ENCODE peak calls at places on chromosomes 2 and 18, in nine cellular contexts. C is left ventricle myocardium inferior, G is breast epithelium, I is mucosa of descending colon, M is NB4, V is GM20000, S is GM10248, R is HFF-Myc, D is body of pancreas. L is an unnamed sample.
A peak's percentile ranks its signal among the peaks of the same experiment; 100 is the strongest.

GRCh38 chr18:9851511-9851910 is 34.3 kb upstream of the TXNDC2 start:
- DNase-seq in M (peak; percentile 76), R (no peak), C (no peak), G (no peak), V (no peak), S (no peak), D (no peak), I (no peak), L (no peak)

GRCh38 chr18:10377956-10378355 is 76.5 kb upstream of the APCDD1 start:
- DNase-seq in D (no peak), C (no peak), V (no peak), R (peak; percentile 47), S (no peak), M (no peak), I (no peak), G (no peak), L (no peak)

GRCh38 chr2:46829240-46829970 is 86.2 kb downstream of the MCFD2 start:
- DNase-seq in I (no peak), C (no peak), M (no peak), V (no peak), G (no peak), R (no peak), D (no peak), S (no peak), L (no peak)

GRCh38 chr2:192298664-192299063 is 103.9 kb upstream of the TMEFF2 start:
- DNase-seq in R (no peak), D (no peak), S (no peak), C (no peak), M (no peak), I (no peak), G (no peak), V (no peak), L (no peak)

GRCh38 chr2:31946838-31947237 is 64.0 kb downstream of the MEMO1 start:
- DNase-seq in I (no peak), C (no peak), G (no peak), R (no peak), S (no peak), M (no peak), D (no peak), V (no peak), L (no peak)

GRCh38 chr2:127623388-127624320 is 22.3 kb upstream of the GPR17 start:
- DNase-seq in D (peak; percentile 3), R (no peak), I (no peak), G (peak; percentile 45), S (no peak), V (no peak), C (no peak), M (no peak), L (no peak)

GRCh38 chr18:30501594-30501993 is 540.9 kb downstream of the DSC3 start:
- DNase-seq in V (no peak), I (no peak), G (no peak), S (no peak), D (no peak), R (no peak), M (no peak), C (no peak), L (no peak)

GRCh38 chr2:48694143-48694542 is 61.4 kb downstream of the LHCGR start:
- DNase-seq in V (no peak), M (no peak), R (no peak), G (no peak), D (no peak), C (no peak), I (no peak), S (no peak), L (no peak)

GRCh38 chr2:237955640-237956401 is 11.0 kb upstream of the UBE2F start:
- DNase-seq in M (no peak), C (no peak), G (no peak), S (no peak), V (peak; percentile 4), R (no peak), D (peak; percentile 15), I (no peak), L (peak; percentile 30)

GRCh38 chr2:70140978-70141753 is 49.7 kb downstream of the C2orf42 start:
- DNase-seq in I (peak; percentile 70), R (no peak), S (peak; percentile 68), M (peak; percentile 83), C (no peak), V (peak; percentile 72), G (peak; percentile 80), D (peak; percentile 82), L (peak; percentile 90)

GRCh38 chr2:240819404-240820013 is 510 bp downstream of the KIF1A start:
- DNase-seq in D (peak; percentile 80), I (no peak), S (no peak), M (no peak), R (no peak), G (no peak), V (no peak), C (peak; percentile 5), L (no peak)

GRCh38 chr2:235694721-235695601 is 201.1 kb downstream of the AGAP1 start:
- DNase-seq in V (no peak), D (no peak), S (no peak), R (no peak), M (no peak), G (no peak), C (no peak), I (no peak), L (no peak)

GRCh38 chr2:110777531-110778311 is 45.3 kb downstream of the ACOXL start:
- DNase-seq in M (no peak), D (no peak), S (no peak), V (no peak), I (no peak), C (no peak), G (no peak), R (no peak), L (no peak)

GRCh38 chr2:38092196-38092902 is 16.4 kb upstream of the CYP1B1 start:
- DNase-seq in V (no peak), S (no peak), M (peak; percentile 69), D (no peak), R (no peak), C (peak; percentile 61), I (no peak), G (no peak), L (no peak)

GRCh38 chr2:222174450-222174849 is 124.3 kb downstream of the PAX3 start:
- DNase-seq in S (no peak), R (no peak), M (no peak), G (no peak), C (no peak), D (no peak), V (no peak), I (no peak), L (no peak)

GRCh38 chr18:56789889-56790180 is 138.7 kb downstream of the WDR7 start:
- DNase-seq in M (no peak), C (no peak), I (no peak), G (no peak), V (no peak), S (no peak), R (no peak), D (no peak), L (no peak)
- TF ChIP-seq CTCF in M (no peak), C (no peak), I (no peak), G (no peak), V (no peak), S (no peak), R (no peak), D (no peak), L (peak; percentile 50)

GRCh38 chr2:225464346-225465025 is 65.0 kb downstream of the NYAP2 start:
- DNase-seq in D (no peak), I (no peak), V (no peak), M (no peak), G (no peak), R (no peak), C (no peak), S (no peak), L (no peak)

GRCh38 chr2:225466891-225467604 is 67.5 kb downstream of the NYAP2 start:
- DNase-seq in I (no peak), G (no peak), D (no peak), C (no peak), R (no peak), M (no peak), V (no peak), S (no peak), L (no peak)

GRCh38 chr2:225463449-225463848 is 63.9 kb downstream of the NYAP2 start:
- DNase-seq in S (no peak), D (no peak), M (no peak), I (no peak), C (no peak), G (no peak), R (no peak), V (no peak), L (no peak)

GRCh38 chr2:225465827-225466226 is 66.3 kb downstream of the NYAP2 start:
- DNase-seq in M (no peak), I (no peak), R (no peak), V (no peak), G (no peak), D (no peak), C (no peak), S (no peak), L (no peak)

DNA sequence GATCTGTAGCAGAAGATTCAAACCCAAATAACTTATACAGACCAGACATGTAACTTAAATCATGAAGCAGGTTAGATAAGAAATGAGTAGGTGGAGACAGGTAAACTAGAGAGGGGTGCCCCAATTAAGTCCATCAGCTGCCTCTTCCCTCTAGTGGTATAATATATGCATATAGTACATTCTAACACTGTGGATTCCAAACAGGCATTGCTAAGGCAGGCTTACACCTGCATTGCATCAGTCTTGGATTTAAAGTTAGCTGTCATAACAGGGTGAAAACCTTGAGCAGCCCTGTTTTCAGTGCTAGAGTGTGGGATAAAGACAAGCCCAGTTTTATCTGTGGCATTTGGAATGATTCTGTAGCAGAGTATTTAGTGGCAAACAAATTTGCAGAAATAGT is 63.4 kb downstream of the NYAP2 start:
- DNase-seq in M (no peak), S (no peak), R (no peak), D (no peak), V (no peak), G (no peak), C (no peak), I (no peak), L (no peak)
- TF ChIP-seq CTCF in M (no peak), S (no peak), R (no peak), D (no peak), V (no peak), G (no peak), C (no peak), I (no peak), L (no peak)

GRCh38 chr2:185628985-185629384 is 109.6 kb upstream of the FSIP2 start:
- DNase-seq in M (peak; percentile 55), I (peak; percentile 35), V (no peak), S (no peak), D (peak; percentile 47), C (no peak), R (no peak), G (no peak), L (peak; percentile 34)
- TF ChIP-seq CTCF in M (peak; percentile 25), I (no peak), V (peak; percentile 25), S (no peak), D (no peak), C (no peak), R (no peak), G (no peak), L (no peak)

DNA sequence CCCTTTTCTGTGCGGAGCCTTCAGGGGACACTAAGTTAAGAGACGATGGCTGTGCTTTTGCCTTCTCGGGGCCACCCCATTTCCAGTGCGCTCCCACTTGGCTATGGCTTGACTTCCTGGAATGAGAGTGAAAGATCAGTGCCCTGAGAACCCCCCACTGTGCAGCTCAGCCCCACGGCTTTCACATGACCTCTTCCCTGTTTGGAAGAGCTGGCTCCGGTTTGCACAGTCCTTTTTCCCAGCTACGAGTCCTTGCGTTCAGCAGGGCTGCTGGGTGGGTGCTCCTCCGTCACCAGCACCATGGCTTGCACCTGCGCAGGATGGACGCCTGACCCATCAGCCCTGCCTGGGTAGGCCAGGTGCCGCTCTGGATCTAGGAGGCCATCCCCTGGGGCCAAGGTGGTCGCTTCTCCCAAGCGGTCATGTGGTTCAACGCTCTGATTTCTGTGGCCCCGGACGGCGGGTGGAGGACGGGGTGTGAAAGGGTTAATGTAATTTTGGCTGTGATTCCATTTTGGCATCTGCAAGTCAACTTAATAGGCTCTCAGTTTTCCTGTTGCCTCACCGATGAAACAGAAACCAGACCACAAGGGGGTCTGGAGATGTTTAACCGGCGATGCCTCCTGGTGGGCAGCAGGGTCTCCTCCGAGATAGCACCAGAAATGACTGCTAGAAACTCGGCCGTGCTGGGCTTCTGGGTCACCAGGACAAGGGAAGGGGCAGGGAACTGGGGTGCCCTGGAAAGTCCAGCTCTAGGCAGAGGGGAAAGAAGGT is 113.1 kb upstream of the HAAO start:
- DNase-seq in C (no peak), S (no peak), M (peak; percentile 59), V (no peak), G (no peak), D (no peak), R (no peak), I (no peak), L (no peak)
- TF ChIP-seq CTCF in C (peak; percentile 54), S (no peak), M (no peak), V (no peak), G (no peak), D (no peak), R (peak; percentile 52), I (no peak), L (no peak)

L was measured in activated CD8-positive, alpha-beta T cell treated with anti-CD3 and anti-CD28 coated beads for 36 hours.